ENCODE peak calls at places on chromosome X, in five cellular contexts. N is K562, Q is HCT116, A is GM12878, U is HepG2. W is an unnamed sample.

GRCh38 chrX:28099166-28099565 is 117.9 kb upstream of the DCAF8L1 start:
- DNase-seq in N (no peak), Q (no peak), A (no peak), U (no peak), W (no peak)

GRCh38 chrX:119999087-119999634 is 55.6 kb upstream of the NKAP start:
- DNase-seq in N (no peak), Q (no peak), A (no peak), U (no peak), W (no peak)

GRCh38 chrX:36957425-36958328 is 50.5 kb upstream of the FAM47C start:
- DNase-seq in N (no peak), Q (no peak), A (no peak), U (no peak), W (peak; percentile 62)

GRCh38 chrX:80004458-80004857 is 10.1 kb upstream of the TBX22 start:
- DNase-seq in N (no peak), Q (no peak), A (no peak), U (no peak), W (no peak)

GRCh38 chrX:151476597-151476996 is 79.6 kb downstream of the VMA21 start:
- DNase-seq in N (no peak), Q (no peak), A (no peak), U (no peak), W (no peak)

GRCh38 chrX:70437921-70438665 is 6.5 kb upstream of the DLG3 start:
- DNase-seq in N (no peak), Q (no peak), A (no peak), U (no peak), W (no peak)

GRCh38 chrX:22652596-22652995 is 347.2 kb upstream of the DDX53 start:
- DNase-seq in N (no peak), Q (no peak), A (no peak), U (peak; percentile 8), W (no peak)

GRCh38 chrX:103398321-103398937 is 22.1 kb downstream of the BEX3 start:
- DNase-seq in N (peak; percentile 11), Q (peak; percentile 37), A (no peak), U (peak; percentile 34), W (no peak)

GRCh38 chrX:302975-303374 is 15.6 kb downstream of the GTPBP6 start:
- DNase-seq in N (no peak), Q (no peak), A (no peak), U (no peak), W (no peak)

DNA sequence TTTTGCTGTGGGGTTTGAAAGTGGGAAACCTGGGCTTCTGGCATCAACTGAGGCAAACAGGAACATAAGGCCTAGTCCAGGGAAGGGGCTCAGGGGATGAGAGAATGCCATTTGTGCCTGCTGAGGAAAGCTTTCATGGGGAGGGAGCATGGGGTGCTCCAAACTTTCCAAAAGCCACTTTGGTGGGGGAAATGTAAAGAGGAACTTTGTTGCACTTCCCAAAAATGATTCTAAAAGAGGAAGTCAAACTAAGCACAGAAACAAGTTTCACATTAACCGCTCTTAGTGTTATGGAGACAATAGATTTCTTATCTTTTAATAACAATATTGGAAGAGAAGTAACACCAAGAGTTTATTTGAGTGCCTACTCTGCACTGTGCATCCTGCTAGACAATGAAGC is 32.3 kb downstream of the GAB3 start:
- DNase-seq in N (no peak), Q (no peak), A (no peak), U (no peak), W (no peak)
- TF ChIP-seq CEBPB in N (no peak), Q (no peak), A (no peak), U (no peak), W (no peak)

GRCh38 chrX:153245288-153245731 is 66.2 kb downstream of the MAGEA1 start:
- DNase-seq in N (peak; percentile 14), Q (no peak), A (no peak), U (no peak), W (no peak)
- TF ChIP-seq ZNF274 in N (no peak), Q (no peak), A (no peak), U (no peak), W (no peak)

GRCh38 chrX:123873956-123874355 is 14.1 kb downstream of the XIAP start:
- DNase-seq in N (no peak), Q (no peak), A (no peak), U (no peak), W (no peak)

GRCh38 chrX:123881330-123881729 is 21.5 kb downstream of the XIAP start:
- DNase-seq in N (no peak), Q (no peak), A (no peak), U (no peak), W (no peak)

GRCh38 chrX:123876177-123876576 is 16.3 kb downstream of the XIAP start:
- DNase-seq in N (no peak), Q (no peak), A (no peak), U (no peak), W (no peak)

GRCh38 chrX:123876844-123877243 is 17.0 kb downstream of the XIAP start:
- DNase-seq in N (no peak), Q (no peak), A (no peak), U (no peak), W (no peak)

GRCh38 chrX:123878177-123878576 is 18.3 kb downstream of the XIAP start:
- DNase-seq in N (no peak), Q (no peak), A (no peak), U (no peak), W (no peak)
- TF ChIP-seq CEBPB in N (no peak), Q (no peak), A (no peak), U (no peak), W (no peak)

DNA sequence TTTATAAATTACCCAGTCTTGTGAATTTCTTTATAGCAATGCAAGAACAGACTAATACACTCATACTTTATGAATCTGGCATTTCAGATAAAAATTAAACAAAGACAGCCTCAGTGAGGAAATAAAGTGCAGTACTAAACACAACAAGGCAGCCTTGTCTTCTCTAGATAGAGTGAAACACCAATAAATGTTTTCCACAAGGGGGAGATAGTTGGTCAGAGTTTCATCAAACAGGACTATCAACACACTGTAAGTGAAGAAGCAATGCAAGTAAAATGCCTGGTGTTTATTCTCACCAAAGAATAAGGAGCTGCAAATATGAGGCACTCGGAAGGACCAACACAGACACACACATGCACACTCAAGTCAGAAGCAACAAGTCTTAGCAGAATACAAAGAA is 62.8 kb downstream of the FAM9B start:
- DNase-seq in N (no peak), Q (peak; percentile 13), A (no peak), U (peak; percentile 39), W (no peak)
- TF ChIP-seq ZNF274 in N (no peak), Q (no peak), A (no peak), U (no peak), W (no peak)

GRCh38 chrX:14235004-14235403 is 205.3 kb upstream of the GEMIN8 start:
- DNase-seq in N (no peak), Q (peak; percentile 3), A (no peak), U (no peak), W (no peak)
- TF ChIP-seq CEBPB in N (no peak), Q (no peak), A (no peak), U (no peak), W (no peak)

GRCh38 chrX:52140020-52140419 is 44.7 kb upstream of the MAGED4 start:
- DNase-seq in N (no peak), Q (no peak), A (no peak), U (no peak), W (no peak)
- TF ChIP-seq ZNF274 in N (no peak), Q (no peak), A (no peak), U (no peak), W (no peak)

DNA sequence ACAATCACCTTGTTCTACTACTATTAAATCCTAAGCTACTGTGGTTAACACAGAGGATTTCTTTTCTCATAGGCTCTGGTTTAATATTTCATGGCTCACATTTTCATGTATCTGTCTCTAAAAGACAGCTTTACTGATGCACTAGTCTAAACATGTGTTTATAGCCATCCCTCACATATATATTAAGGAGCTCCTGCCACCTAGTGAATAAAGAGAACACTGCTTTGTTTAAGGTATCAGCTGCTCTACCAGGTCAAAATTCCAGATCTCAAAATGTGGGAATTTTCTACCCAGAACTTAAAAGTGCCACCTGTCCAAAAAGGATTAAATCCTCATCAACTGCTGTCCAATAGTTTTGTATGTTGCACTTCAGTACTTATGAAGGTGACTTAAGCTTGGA is 188.5 kb upstream of the TEX13C start:
- DNase-seq in N (no peak), Q (no peak), A (no peak), U (peak; percentile 2), W (no peak)
- TF ChIP-seq CEBPB in N (no peak), Q (no peak), A (no peak), U (no peak), W (no peak)

W was measured in H1.